ENCODE peak calls at places on chromosomes 7 and 10, in six cellular contexts. One of them, this sample, is unnamed.

GRCh38 chr10:123270806-123271205 is 116.6 kb downstream of the BUB3 start:
- DNase-seq in activated naive CD4-positive, alpha-beta T cell treated with anti-CD3 and anti-CD28 coated beads, Interleukin-2, amount 10 ng/mL, durations not matched to agents 7 days and 5 days: no peak
- DNase-seq in GM23338: no peak
- DNase-seq in pons: no peak
- DNase-seq in left lung: no peak
- DNase-seq in fibroblast of pulmonary artery: no peak
- DNase-seq in this sample: no peak

GRCh38 chr7:5997210-5997808 is 11.5 kb downstream of the PMS2 start:
- DNase-seq in activated naive CD4-positive, alpha-beta T cell treated with anti-CD3 and anti-CD28 coated beads, Interleukin-2, amount 10 ng/mL, durations not matched to agents 7 days and 5 days: peak
- DNase-seq in fibroblast of pulmonary artery: peak
- DNase-seq in pons: peak
- DNase-seq in left lung: no peak
- DNase-seq in GM23338: peak
- DNase-seq in this sample: no peak

GRCh38 chr10:117000580-117000979 is 4.4 kb downstream of the SHTN1 start:
- DNase-seq in left lung: no peak
- DNase-seq in fibroblast of pulmonary artery: no peak
- DNase-seq in GM23338: peak
- DNase-seq in activated naive CD4-positive, alpha-beta T cell treated with anti-CD3 and anti-CD28 coated beads, Interleukin-2, amount 10 ng/mL, durations not matched to agents 7 days and 5 days: no peak
- DNase-seq in pons: peak
- DNase-seq in this sample: no peak

GRCh38 chr7:39650676-39651075 is 27.3 kb downstream of the RALA start:
- DNase-seq in pons: peak
- DNase-seq in activated naive CD4-positive, alpha-beta T cell treated with anti-CD3 and anti-CD28 coated beads, Interleukin-2, amount 10 ng/mL, durations not matched to agents 7 days and 5 days: no peak
- DNase-seq in left lung: no peak
- DNase-seq in GM23338: no peak
- DNase-seq in fibroblast of pulmonary artery: peak
- DNase-seq in this sample: no peak

GRCh38 chr7:98210513-98211220 is 572 bp upstream of the BHLHA15 start:
- DNase-seq in GM23338: peak
- DNase-seq in activated naive CD4-positive, alpha-beta T cell treated with anti-CD3 and anti-CD28 coated beads, Interleukin-2, amount 10 ng/mL, durations not matched to agents 7 days and 5 days: peak
- DNase-seq in left lung: peak
- DNase-seq in fibroblast of pulmonary artery: peak
- DNase-seq in pons: no peak
- DNase-seq in this sample: peak

GRCh38 chr10:24382979-24383663 is 174.2 kb downstream of the KIAA1217 start:
- DNase-seq in GM23338: peak
- DNase-seq in activated naive CD4-positive, alpha-beta T cell treated with anti-CD3 and anti-CD28 coated beads, Interleukin-2, amount 10 ng/mL, durations not matched to agents 7 days and 5 days: no peak
- DNase-seq in pons: no peak
- DNase-seq in left lung: no peak
- DNase-seq in fibroblast of pulmonary artery: peak
- DNase-seq in this sample: peak

GRCh38 chr7:139304517-139304916 is 36.6 kb upstream of the FMC1 start:
- DNase-seq in activated naive CD4-positive, alpha-beta T cell treated with anti-CD3 and anti-CD28 coated beads, Interleukin-2, amount 10 ng/mL, durations not matched to agents 7 days and 5 days: no peak
- DNase-seq in pons: no peak
- DNase-seq in fibroblast of pulmonary artery: no peak
- DNase-seq in GM23338: no peak
- DNase-seq in left lung: no peak
- DNase-seq in this sample: no peak

GRCh38 chr7:29359480-29360093 is 165.0 kb downstream of the CHN2 start:
- DNase-seq in fibroblast of pulmonary artery: no peak
- DNase-seq in left lung: no peak
- DNase-seq in GM23338: no peak
- DNase-seq in activated naive CD4-positive, alpha-beta T cell treated with anti-CD3 and anti-CD28 coated beads, Interleukin-2, amount 10 ng/mL, durations not matched to agents 7 days and 5 days: no peak
- DNase-seq in pons: no peak
- DNase-seq in this sample: no peak

GRCh38 chr10:24465124-24465874 is 256.4 kb downstream of the KIAA1217 start:
- DNase-seq in GM23338: no peak
- DNase-seq in left lung: no peak
- DNase-seq in pons: no peak
- DNase-seq in fibroblast of pulmonary artery: peak
- DNase-seq in activated naive CD4-positive, alpha-beta T cell treated with anti-CD3 and anti-CD28 coated beads, Interleukin-2, amount 10 ng/mL, durations not matched to agents 7 days and 5 days: no peak
- DNase-seq in this sample: no peak

GRCh38 chr7:157033483-157034473 is 23.3 kb upstream of the MNX1 start:
- DNase-seq in fibroblast of pulmonary artery: no peak
- DNase-seq in GM23338: no peak
- DNase-seq in left lung: no peak
- DNase-seq in activated naive CD4-positive, alpha-beta T cell treated with anti-CD3 and anti-CD28 coated beads, Interleukin-2, amount 10 ng/mL, durations not matched to agents 7 days and 5 days: no peak
- DNase-seq in pons: no peak
- DNase-seq in this sample: no peak

GRCh38 chr10:24115403-24115802 is 93.5 kb upstream of the KIAA1217 start:
- DNase-seq in GM23338: no peak
- DNase-seq in pons: no peak
- DNase-seq in left lung: no peak
- DNase-seq in activated naive CD4-positive, alpha-beta T cell treated with anti-CD3 and anti-CD28 coated beads, Interleukin-2, amount 10 ng/mL, durations not matched to agents 7 days and 5 days: no peak
- DNase-seq in fibroblast of pulmonary artery: peak
- DNase-seq in this sample: no peak

GRCh38 chr10:7717767-7718166 is 14.7 kb downstream of the ITIH2 start:
- DNase-seq in activated naive CD4-positive, alpha-beta T cell treated with anti-CD3 and anti-CD28 coated beads, Interleukin-2, amount 10 ng/mL, durations not matched to agents 7 days and 5 days: no peak
- DNase-seq in GM23338: no peak
- DNase-seq in fibroblast of pulmonary artery: no peak
- DNase-seq in pons: no peak
- DNase-seq in left lung: no peak
- DNase-seq in this sample: no peak

GRCh38 chr7:108235451-108236061 is 105.4 kb upstream of the LAMB4 start:
- DNase-seq in GM23338: no peak
- DNase-seq in activated naive CD4-positive, alpha-beta T cell treated with anti-CD3 and anti-CD28 coated beads, Interleukin-2, amount 10 ng/mL, durations not matched to agents 7 days and 5 days: no peak
- DNase-seq in left lung: no peak
- DNase-seq in fibroblast of pulmonary artery: peak
- DNase-seq in pons: no peak
- DNase-seq in this sample: no peak

GRCh38 chr10:34814228-34815173 is 595 bp downstream of the PARD3 start:
- DNase-seq in GM23338: peak
- DNase-seq in fibroblast of pulmonary artery: no peak
- DNase-seq in left lung: peak
- DNase-seq in activated naive CD4-positive, alpha-beta T cell treated with anti-CD3 and anti-CD28 coated beads, Interleukin-2, amount 10 ng/mL, durations not matched to agents 7 days and 5 days: peak
- DNase-seq in pons: no peak
- DNase-seq in this sample: peak

GRCh38 chr10:64346391-64346790 is 825.2 kb downstream of the REEP3 start:
- DNase-seq in GM23338: no peak
- DNase-seq in fibroblast of pulmonary artery: no peak
- DNase-seq in left lung: peak
- DNase-seq in pons: peak
- DNase-seq in activated naive CD4-positive, alpha-beta T cell treated with anti-CD3 and anti-CD28 coated beads, Interleukin-2, amount 10 ng/mL, durations not matched to agents 7 days and 5 days: no peak
- DNase-seq in this sample: no peak

GRCh38 chr7:95493247-95493646 is 7.5 kb downstream of the ASB4 start:
- DNase-seq in pons: no peak
- DNase-seq in GM23338: no peak
- DNase-seq in fibroblast of pulmonary artery: peak
- DNase-seq in left lung: no peak
- DNase-seq in activated naive CD4-positive, alpha-beta T cell treated with anti-CD3 and anti-CD28 coated beads, Interleukin-2, amount 10 ng/mL, durations not matched to agents 7 days and 5 days: no peak
- DNase-seq in this sample: no peak

GRCh38 chr7:42575161-42575560 is 336.7 kb downstream of the C7orf25 start:
- DNase-seq in pons: no peak
- DNase-seq in fibroblast of pulmonary artery: no peak
- DNase-seq in left lung: peak
- DNase-seq in GM23338: no peak
- DNase-seq in activated naive CD4-positive, alpha-beta T cell treated with anti-CD3 and anti-CD28 coated beads, Interleukin-2, amount 10 ng/mL, durations not matched to agents 7 days and 5 days: no peak
- DNase-seq in this sample: no peak

GRCh38 chr7:128767475-128768110 is 8.0 kb downstream of the OPN1SW start:
- DNase-seq in GM23338: no peak
- DNase-seq in pons: no peak
- DNase-seq in activated naive CD4-positive, alpha-beta T cell treated with anti-CD3 and anti-CD28 coated beads, Interleukin-2, amount 10 ng/mL, durations not matched to agents 7 days and 5 days: no peak
- DNase-seq in left lung: no peak
- DNase-seq in fibroblast of pulmonary artery: no peak
- DNase-seq in this sample: no peak

GRCh38 chr7:92680458-92680857 is 90.3 kb upstream of the FAM133B start:
- DNase-seq in fibroblast of pulmonary artery: no peak
- DNase-seq in GM23338: no peak
- DNase-seq in left lung: no peak
- DNase-seq in pons: no peak
- DNase-seq in activated naive CD4-positive, alpha-beta T cell treated with anti-CD3 and anti-CD28 coated beads, Interleukin-2, amount 10 ng/mL, durations not matched to agents 7 days and 5 days: no peak
- DNase-seq in this sample: no peak

GRCh38 chr7:44212581-44213184 is 11.9 kb downstream of the YKT6 start:
- DNase-seq in activated naive CD4-positive, alpha-beta T cell treated with anti-CD3 and anti-CD28 coated beads, Interleukin-2, amount 10 ng/mL, durations not matched to agents 7 days and 5 days: no peak
- DNase-seq in GM23338: no peak
- DNase-seq in left lung: no peak
- DNase-seq in fibroblast of pulmonary artery: no peak
- DNase-seq in pons: no peak
- DNase-seq in this sample: no peak

GRCh38 chr10:89923661-89924060 is 222.3 kb downstream of the KIF20B start:
- DNase-seq in pons: no peak
- DNase-seq in activated naive CD4-positive, alpha-beta T cell treated with anti-CD3 and anti-CD28 coated beads, Interleukin-2, amount 10 ng/mL, durations not matched to agents 7 days and 5 days: no peak
- DNase-seq in GM23338: no peak
- DNase-seq in left lung: no peak
- DNase-seq in fibroblast of pulmonary artery: no peak
- DNase-seq in this sample: no peak

GRCh38 chr7:96061844-96062243 is 260.1 kb downstream of the SLC25A13 start:
- DNase-seq in fibroblast of pulmonary artery: peak
- DNase-seq in GM23338: no peak
- DNase-seq in activated naive CD4-positive, alpha-beta T cell treated with anti-CD3 and anti-CD28 coated beads, Interleukin-2, amount 10 ng/mL, durations not matched to agents 7 days and 5 days: no peak
- DNase-seq in left lung: no peak
- DNase-seq in pons: peak
- DNase-seq in this sample: no peak

GRCh38 chr10:77325233-77325537 is 312.4 kb downstream of the KCNMA1 start:
- DNase-seq in pons: no peak
- DNase-seq in left lung: no peak
- DNase-seq in fibroblast of pulmonary artery: no peak
- DNase-seq in GM23338: no peak
- DNase-seq in activated naive CD4-positive, alpha-beta T cell treated with anti-CD3 and anti-CD28 coated beads, Interleukin-2, amount 10 ng/mL, durations not matched to agents 7 days and 5 days: no peak
- DNase-seq in this sample: no peak

GRCh38 chr7:129746857-129747529 is 135.5 kb downstream of the NRF1 start:
- DNase-seq in pons: no peak
- DNase-seq in fibroblast of pulmonary artery: no peak
- DNase-seq in left lung: no peak
- DNase-seq in GM23338: no peak
- DNase-seq in activated naive CD4-positive, alpha-beta T cell treated with anti-CD3 and anti-CD28 coated beads, Interleukin-2, amount 10 ng/mL, durations not matched to agents 7 days and 5 days: no peak
- DNase-seq in this sample: no peak

GRCh38 chr7:50696810-50697582 is 85.7 kb downstream of the GRB10 start:
- DNase-seq in left lung: no peak
- DNase-seq in activated naive CD4-positive, alpha-beta T cell treated with anti-CD3 and anti-CD28 coated beads, Interleukin-2, amount 10 ng/mL, durations not matched to agents 7 days and 5 days: peak
- DNase-seq in pons: no peak
- DNase-seq in fibroblast of pulmonary artery: peak
- DNase-seq in GM23338: peak
- DNase-seq in this sample: no peak

GRCh38 chr10:15223174-15223573 is 54.7 kb upstream of the NMT2 start:
- DNase-seq in GM23338: no peak
- DNase-seq in pons: no peak
- DNase-seq in activated naive CD4-positive, alpha-beta T cell treated with anti-CD3 and anti-CD28 coated beads, Interleukin-2, amount 10 ng/mL, durations not matched to agents 7 days and 5 days: no peak
- DNase-seq in left lung: no peak
- DNase-seq in fibroblast of pulmonary artery: peak
- DNase-seq in this sample: no peak

This sample was measured in H9.